ENCODE peak calls at places on chromosomes 5 and 9, in seven cellular contexts. One of them, this sample, is unnamed.

GRCh38 chr5:168765220-168766037 is 186.3 kb upstream of the PANK3 start:
- DNase-seq in GM12878: no peak
- DNase-seq in sigmoid colon: no peak
- DNase-seq in heart left ventricle: no peak
- DNase-seq in stomach: no peak
- DNase-seq in HCT116: no peak
- DNase-seq in breast epithelium: no peak
- DNase-seq in this sample: no peak

GRCh38 chr5:168315991-168316578 is 24.6 kb downstream of the WWC1 start:
- DNase-seq in GM12878: no peak
- DNase-seq in sigmoid colon: no peak
- DNase-seq in heart left ventricle: no peak
- DNase-seq in stomach: peak
- DNase-seq in HCT116: no peak
- DNase-seq in breast epithelium: peak
- DNase-seq in this sample: no peak

GRCh38 chr5:76280494-76280893 is 122.6 kb upstream of the IQGAP2 start:
- DNase-seq in GM12878: no peak
- DNase-seq in sigmoid colon: no peak
- DNase-seq in heart left ventricle: no peak
- DNase-seq in stomach: no peak
- DNase-seq in HCT116: no peak
- DNase-seq in breast epithelium: no peak
- DNase-seq in this sample: no peak

GRCh38 chr5:111017731-111018130 is 53.8 kb upstream of the TSLP start:
- DNase-seq in GM12878: no peak
- DNase-seq in sigmoid colon: no peak
- DNase-seq in heart left ventricle: no peak
- DNase-seq in stomach: no peak
- DNase-seq in HCT116: no peak
- DNase-seq in breast epithelium: no peak
- DNase-seq in this sample: no peak

GRCh38 chr5:138601444-138601843 is 26.2 kb upstream of the HSPA9 start:
- DNase-seq in GM12878: no peak
- DNase-seq in sigmoid colon: no peak
- DNase-seq in heart left ventricle: no peak
- DNase-seq in stomach: peak
- DNase-seq in HCT116: no peak
- DNase-seq in breast epithelium: no peak
- DNase-seq in this sample: peak

GRCh38 chr9:137150485-137151060 is 11.6 kb downstream of the GRIN1 start:
- DNase-seq in GM12878: no peak
- DNase-seq in sigmoid colon: no peak
- DNase-seq in heart left ventricle: no peak
- DNase-seq in stomach: peak
- DNase-seq in HCT116: peak
- DNase-seq in breast epithelium: no peak
- DNase-seq in this sample: peak

GRCh38 chr5:33984178-33984577 is 315 bp downstream of the SLC45A2 start:
- DNase-seq in GM12878: no peak
- DNase-seq in sigmoid colon: no peak
- DNase-seq in heart left ventricle: no peak
- DNase-seq in stomach: no peak
- DNase-seq in HCT116: no peak
- DNase-seq in breast epithelium: no peak
- DNase-seq in this sample: no peak

GRCh38 chr9:114898741-114899140 is 31.6 kb downstream of the TNFSF8 start:
- DNase-seq in GM12878: no peak
- DNase-seq in sigmoid colon: no peak
- DNase-seq in heart left ventricle: peak
- DNase-seq in stomach: peak
- DNase-seq in HCT116: no peak
- DNase-seq in breast epithelium: no peak
- DNase-seq in this sample: peak

GRCh38 chr9:99588747-99589146 is 232.9 kb upstream of the NR4A3 start:
- DNase-seq in GM12878: no peak
- DNase-seq in sigmoid colon: no peak
- DNase-seq in heart left ventricle: no peak
- DNase-seq in stomach: no peak
- DNase-seq in HCT116: no peak
- DNase-seq in breast epithelium: no peak
- DNase-seq in this sample: no peak

GRCh38 chr5:115857621-115858349 is 16.1 kb downstream of the AP3S1 start:
- DNase-seq in GM12878: no peak
- DNase-seq in sigmoid colon: no peak
- DNase-seq in heart left ventricle: no peak
- DNase-seq in stomach: no peak
- DNase-seq in HCT116: no peak
- DNase-seq in breast epithelium: no peak
- DNase-seq in this sample: no peak

GRCh38 chr5:37494756-37495155 is 115.6 kb downstream of the WDR70 start:
- DNase-seq in GM12878: no peak
- DNase-seq in sigmoid colon: peak
- DNase-seq in heart left ventricle: no peak
- DNase-seq in stomach: peak
- DNase-seq in HCT116: no peak
- DNase-seq in breast epithelium: no peak
- DNase-seq in this sample: no peak

GRCh38 chr5:43543434-43543833 is 13.4 kb downstream of the PAIP1 start:
- DNase-seq in GM12878: no peak
- DNase-seq in sigmoid colon: no peak
- DNase-seq in heart left ventricle: no peak
- DNase-seq in stomach: no peak
- DNase-seq in HCT116: no peak
- DNase-seq in breast epithelium: no peak
- DNase-seq in this sample: no peak

GRCh38 chr5:172533058-172533398 is 78.7 kb upstream of the SH3PXD2B start:
- DNase-seq in GM12878: no peak
- DNase-seq in sigmoid colon: peak
- DNase-seq in heart left ventricle: no peak
- DNase-seq in stomach: no peak
- DNase-seq in HCT116: no peak
- DNase-seq in breast epithelium: no peak
- DNase-seq in this sample: no peak

GRCh38 chr9:133979921-133980863 is 11.9 kb downstream of the VAV2 start:
- DNase-seq in GM12878: no peak
- DNase-seq in sigmoid colon: peak
- DNase-seq in heart left ventricle: no peak
- DNase-seq in stomach: no peak
- DNase-seq in HCT116: no peak
- DNase-seq in breast epithelium: no peak
- DNase-seq in this sample: no peak

GRCh38 chr5:133754575-133755169 is 142.3 kb upstream of the FSTL4 start:
- DNase-seq in GM12878: peak
- DNase-seq in sigmoid colon: no peak
- DNase-seq in heart left ventricle: peak
- DNase-seq in stomach: peak
- DNase-seq in HCT116: peak
- DNase-seq in breast epithelium: no peak
- DNase-seq in this sample: peak

GRCh38 chr9:34282096-34282495 is 47.0 kb downstream of the KIF24 start:
- DNase-seq in GM12878: no peak
- DNase-seq in sigmoid colon: no peak
- DNase-seq in heart left ventricle: no peak
- DNase-seq in stomach: no peak
- DNase-seq in HCT116: no peak
- DNase-seq in breast epithelium: no peak
- DNase-seq in this sample: no peak

GRCh38 chr9:135797507-135798302 is 95.7 kb downstream of the KCNT1 start:
- DNase-seq in GM12878: no peak
- DNase-seq in sigmoid colon: no peak
- DNase-seq in heart left ventricle: peak
- DNase-seq in stomach: peak
- DNase-seq in HCT116: peak
- DNase-seq in breast epithelium: no peak
- DNase-seq in this sample: peak

GRCh38 chr5:175380701-175381100 is 63.3 kb downstream of the DRD1 start:
- DNase-seq in GM12878: no peak
- DNase-seq in sigmoid colon: no peak
- DNase-seq in heart left ventricle: no peak
- DNase-seq in stomach: no peak
- DNase-seq in HCT116: no peak
- DNase-seq in breast epithelium: no peak
- DNase-seq in this sample: no peak

GRCh38 chr5:10674582-10674981 is 86.5 kb downstream of the DAP start:
- DNase-seq in GM12878: no peak
- DNase-seq in sigmoid colon: no peak
- DNase-seq in heart left ventricle: no peak
- DNase-seq in stomach: no peak
- DNase-seq in HCT116: no peak
- DNase-seq in breast epithelium: no peak
- DNase-seq in this sample: no peak

DNA sequence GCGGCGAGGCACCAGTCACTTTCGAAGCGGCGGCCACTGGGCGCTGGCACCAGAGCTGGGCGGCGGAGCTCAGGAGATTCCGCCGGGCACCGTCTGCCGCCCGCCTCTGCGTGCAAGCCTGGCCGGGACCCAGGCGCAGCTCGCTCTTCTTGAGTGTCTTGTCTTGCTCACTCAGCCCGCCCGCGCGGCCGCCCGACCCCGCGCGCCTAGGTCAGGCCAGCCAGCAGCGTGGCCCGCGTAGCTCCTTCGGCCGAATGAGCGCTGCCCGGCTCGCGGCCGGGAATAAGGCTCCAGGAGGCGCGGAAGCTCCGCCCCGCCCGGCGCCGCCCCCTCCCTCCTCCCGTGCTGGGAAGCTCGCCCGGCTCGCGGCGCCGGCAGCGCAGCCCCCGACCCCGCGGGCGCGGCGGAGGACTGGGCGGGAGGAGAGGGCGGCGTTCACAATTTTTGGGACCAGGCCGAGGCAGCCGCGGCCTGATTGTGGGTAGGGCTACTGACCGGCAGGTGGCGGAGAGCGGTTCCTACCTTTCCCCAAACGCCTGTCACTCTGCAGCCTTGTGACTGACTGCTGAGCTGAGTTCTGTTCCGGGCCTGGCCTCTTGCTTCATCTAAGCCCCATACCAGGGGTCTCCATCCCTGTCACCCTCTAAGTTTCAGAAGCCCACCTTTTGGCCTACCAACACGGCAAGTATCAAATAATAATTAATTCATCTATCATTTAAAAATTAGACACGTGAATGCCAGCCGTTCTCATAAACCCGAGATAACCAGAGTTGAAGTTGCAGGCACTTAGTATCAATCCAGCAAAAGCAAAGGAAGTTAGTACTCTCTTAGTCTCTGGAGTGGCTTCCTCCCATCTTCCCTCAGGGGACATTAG is at the start of gene HBEGF:
- DNase-seq in GM12878: no peak
- DNase-seq in sigmoid colon: peak
- DNase-seq in heart left ventricle: peak
- DNase-seq in stomach: peak
- DNase-seq in HCT116: peak
- DNase-seq in breast epithelium: peak
- DNase-seq in this sample: peak
- TF ChIP-seq POLR2A in GM12878: peak
- TF ChIP-seq POLR2A in sigmoid colon: peak
- TF ChIP-seq POLR2A in heart left ventricle: peak
- TF ChIP-seq POLR2A in stomach: peak
- TF ChIP-seq POLR2A in HCT116: peak
- TF ChIP-seq POLR2A in breast epithelium: no peak
- TF ChIP-seq POLR2A in this sample: peak

DNA sequence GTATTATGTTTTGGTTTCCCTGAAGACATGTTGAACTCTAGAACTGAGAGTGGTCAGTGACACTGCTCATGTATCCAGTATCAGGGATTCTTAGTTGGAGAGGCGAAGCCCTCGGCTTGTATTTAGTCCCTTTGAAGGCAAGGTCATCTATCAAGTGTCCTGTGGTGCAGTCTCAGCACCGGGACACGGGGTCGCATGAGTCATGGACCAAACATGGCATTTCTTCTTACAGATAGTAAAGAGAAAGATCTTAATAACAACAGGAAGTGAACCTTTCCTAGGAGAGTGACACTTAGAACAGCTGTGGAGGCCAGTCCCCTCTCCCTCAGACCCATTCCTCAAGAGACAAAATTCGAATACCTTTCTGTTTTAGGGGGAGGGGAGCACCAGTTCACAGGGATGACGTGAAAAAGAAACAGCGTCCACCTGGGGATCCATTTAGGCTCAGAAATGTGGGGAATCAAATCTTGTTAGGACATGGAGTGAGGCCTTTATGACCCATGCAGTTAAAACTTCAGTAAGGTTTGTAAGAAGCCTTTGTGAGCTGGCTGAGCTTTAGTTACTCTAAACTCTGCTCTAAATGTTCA is 86.5 kb downstream of the ADGRV1 start:
- DNase-seq in GM12878: no peak
- DNase-seq in sigmoid colon: no peak
- DNase-seq in heart left ventricle: no peak
- DNase-seq in stomach: no peak
- DNase-seq in HCT116: peak
- DNase-seq in breast epithelium: no peak
- DNase-seq in this sample: no peak
- TF ChIP-seq POLR2A in GM12878: no peak
- TF ChIP-seq POLR2A in sigmoid colon: no peak
- TF ChIP-seq POLR2A in heart left ventricle: no peak
- TF ChIP-seq POLR2A in stomach: no peak
- TF ChIP-seq POLR2A in HCT116: no peak
- TF ChIP-seq POLR2A in breast epithelium: no peak
- TF ChIP-seq POLR2A in this sample: no peak

GRCh38 chr5:86554638-86555037 is 63.1 kb upstream of the COX7C start:
- DNase-seq in GM12878: no peak
- DNase-seq in sigmoid colon: no peak
- DNase-seq in heart left ventricle: no peak
- DNase-seq in stomach: no peak
- DNase-seq in HCT116: no peak
- DNase-seq in breast epithelium: no peak
- DNase-seq in this sample: no peak

DNA sequence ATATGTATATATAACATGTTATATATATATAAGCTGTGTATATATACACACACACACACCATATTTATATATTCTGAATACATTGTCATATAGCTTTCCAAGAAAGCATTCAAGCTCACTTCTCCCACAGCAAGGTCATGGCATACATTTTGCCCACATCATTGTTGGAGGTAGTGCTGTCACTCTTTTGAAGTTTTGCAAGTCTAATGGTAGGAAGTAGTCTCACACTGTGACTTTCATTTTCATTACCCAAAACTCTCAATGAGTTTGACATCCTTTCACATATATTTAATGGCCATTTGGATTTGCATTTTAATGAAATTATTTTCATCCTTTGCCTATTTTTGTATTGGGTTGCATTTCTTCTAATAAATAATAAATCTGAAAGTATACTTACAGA is 59.8 kb upstream of the COX7C start:
- DNase-seq in GM12878: no peak
- DNase-seq in sigmoid colon: no peak
- DNase-seq in heart left ventricle: no peak
- DNase-seq in stomach: no peak
- DNase-seq in HCT116: no peak
- DNase-seq in breast epithelium: no peak
- DNase-seq in this sample: no peak
- TF ChIP-seq POLR2A in GM12878: no peak
- TF ChIP-seq POLR2A in sigmoid colon: no peak
- TF ChIP-seq POLR2A in heart left ventricle: no peak
- TF ChIP-seq POLR2A in stomach: no peak
- TF ChIP-seq POLR2A in HCT116: no peak
- TF ChIP-seq POLR2A in breast epithelium: no peak
- TF ChIP-seq POLR2A in this sample: no peak

GRCh38 chr9:92963831-92964606 is 16.7 kb downstream of the FGD3 start:
- DNase-seq in GM12878: peak
- DNase-seq in sigmoid colon: no peak
- DNase-seq in heart left ventricle: no peak
- DNase-seq in stomach: peak
- DNase-seq in HCT116: no peak
- DNase-seq in breast epithelium: peak
- DNase-seq in this sample: peak
- TF ChIP-seq POLR2A in GM12878: peak
- TF ChIP-seq POLR2A in sigmoid colon: no peak
- TF ChIP-seq POLR2A in heart left ventricle: no peak
- TF ChIP-seq POLR2A in stomach: no peak
- TF ChIP-seq POLR2A in HCT116: no peak
- TF ChIP-seq POLR2A in breast epithelium: no peak
- TF ChIP-seq POLR2A in this sample: no peak

GRCh38 chr5:156704139-156704538 is 146.0 kb upstream of the PPP1R2B start:
- DNase-seq in GM12878: no peak
- DNase-seq in sigmoid colon: no peak
- DNase-seq in heart left ventricle: no peak
- DNase-seq in stomach: no peak
- DNase-seq in HCT116: no peak
- DNase-seq in breast epithelium: no peak
- DNase-seq in this sample: no peak
- TF ChIP-seq POLR2A in GM12878: no peak
- TF ChIP-seq POLR2A in sigmoid colon: no peak
- TF ChIP-seq POLR2A in heart left ventricle: no peak
- TF ChIP-seq POLR2A in stomach: no peak
- TF ChIP-seq POLR2A in HCT116: no peak
- TF ChIP-seq POLR2A in breast epithelium: no peak
- TF ChIP-seq POLR2A in this sample: no peak